ENCODE peak calls at places on chromosomes 11 and 22, in four cellular contexts. P is cardiac fibroblast, H is uterus, G is fibroblast of lung. B is an unnamed sample.

GRCh38 chr22:29695129-29695926 is 24.5 kb upstream of the CABP7 start:
- DNase-seq in H (no peak), G (no peak), P (no peak), B (peak; percentile 82)

GRCh38 chr11:13291361-13291760 is 13.8 kb downstream of the BMAL1 start:
- DNase-seq in P (no peak), H (no peak), G (no peak), B (no peak)

GRCh38 chr11:36425593-36426206 is 84.4 kb downstream of the TRAF6 start:
- DNase-seq in P (peak; percentile 68), H (no peak), G (peak; percentile 23), B (no peak)

GRCh38 chr11:94946812-94947211 is 26.5 kb downstream of the CWC15 start:
- DNase-seq in G (no peak), P (no peak), H (no peak), B (no peak)

GRCh38 chr22:35449829-35450689 is 50.1 kb downstream of the MCM5 start:
- DNase-seq in P (no peak), H (no peak), G (no peak), B (no peak)

GRCh38 chr11:31240340-31240904 is 129.1 kb downstream of the DCDC1 start:
- DNase-seq in P (peak; percentile 55), H (no peak), G (peak; percentile 70), B (peak; percentile 10)

GRCh38 chr22:24807284-24807950 is 1.4 kb downstream of the SGSM1 start:
- DNase-seq in G (peak; percentile 21), H (peak; percentile 22), P (peak; percentile 17), B (peak; percentile 6)

GRCh38 chr22:17087176-17088131 is 2.7 kb downstream of the IL17RA start:
- DNase-seq in G (peak; percentile 81), H (no peak), P (peak; percentile 62), B (no peak)

GRCh38 chr11:1305063-1305495 is 4.4 kb downstream of the TOLLIP start:
- DNase-seq in G (no peak), H (no peak), P (no peak), B (no peak)

GRCh38 chr11:64915366-64915887 is 1.6 kb downstream of the ATG2A start:
- DNase-seq in H (no peak), P (no peak), G (no peak), B (no peak)

GRCh38 chr22:26646158-26646557 is 11.2 kb upstream of the MIAT start:
- DNase-seq in G (no peak), H (no peak), P (peak; percentile 41), B (peak; percentile 41)

GRCh38 chr11:119722281-119722794 is 6.7 kb downstream of the NECTIN1 start:
- DNase-seq in G (no peak), P (no peak), H (no peak), B (no peak)

GRCh38 chr11:111417766-111418435 is 38.8 kb upstream of the POU2AF1 start:
- DNase-seq in H (peak; percentile 73), P (peak; percentile 75), G (peak; percentile 97), B (peak; percentile 66)

GRCh38 chr11:8338138-8338537 is 74.5 kb upstream of the LMO1 start:
- DNase-seq in P (peak; percentile 32), H (no peak), G (peak; percentile 19), B (peak; percentile 58)

GRCh38 chr11:32231909-32232493 is 141.1 kb downstream of the RCN1 start:
- DNase-seq in G (peak; percentile 14), P (peak; percentile 50), H (no peak), B (no peak)

GRCh38 chr11:8768625-8769333 is 86.2 kb downstream of the RPL27A start:
- DNase-seq in G (peak; percentile 74), P (peak; percentile 78), H (peak; percentile 30), B (peak; percentile 79)

GRCh38 chr22:42342426-42343135 is 72.1 kb upstream of the TCF20 start:
- DNase-seq in H (no peak), P (no peak), G (no peak), B (no peak)
- H3K4me3 ChIP-seq in H (no peak overlapping the region), P (no peak overlapping the region), G (no peak overlapping the region), B (peak overlapping the region; percentile 32)

GRCh38 chr22:30754971-30755759 is 60.5 kb downstream of the OSBP2 start:
- DNase-seq in P (peak; percentile 91), H (peak; percentile 50), G (peak; percentile 89), B (peak; percentile 91)
- TF ChIP-seq CTCF in P (peak; percentile 90), H (peak; percentile 41), G (peak; percentile 90), B (peak; percentile 93)

DNA sequence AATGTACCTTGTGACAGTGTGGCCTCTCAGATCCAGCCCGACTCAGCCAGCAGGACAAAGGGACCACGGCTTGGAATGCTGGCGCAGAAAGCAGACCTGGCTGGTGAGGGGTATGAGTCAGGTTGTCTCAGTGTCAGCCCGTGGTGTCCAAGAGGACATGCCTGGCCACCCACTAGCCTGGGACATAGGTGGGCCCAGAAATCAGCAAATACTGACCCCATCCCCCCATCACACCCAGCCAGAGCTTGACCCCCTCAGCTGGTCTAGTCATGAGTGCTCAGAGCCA is 4.5 kb downstream of the BANF1 start:
- DNase-seq in P (no peak), G (no peak), H (no peak), B (no peak)
- H3K4me3 ChIP-seq in P (no peak overlapping the region), G (no peak overlapping the region), H (no peak overlapping the region), B (no peak overlapping the region)

DNA sequence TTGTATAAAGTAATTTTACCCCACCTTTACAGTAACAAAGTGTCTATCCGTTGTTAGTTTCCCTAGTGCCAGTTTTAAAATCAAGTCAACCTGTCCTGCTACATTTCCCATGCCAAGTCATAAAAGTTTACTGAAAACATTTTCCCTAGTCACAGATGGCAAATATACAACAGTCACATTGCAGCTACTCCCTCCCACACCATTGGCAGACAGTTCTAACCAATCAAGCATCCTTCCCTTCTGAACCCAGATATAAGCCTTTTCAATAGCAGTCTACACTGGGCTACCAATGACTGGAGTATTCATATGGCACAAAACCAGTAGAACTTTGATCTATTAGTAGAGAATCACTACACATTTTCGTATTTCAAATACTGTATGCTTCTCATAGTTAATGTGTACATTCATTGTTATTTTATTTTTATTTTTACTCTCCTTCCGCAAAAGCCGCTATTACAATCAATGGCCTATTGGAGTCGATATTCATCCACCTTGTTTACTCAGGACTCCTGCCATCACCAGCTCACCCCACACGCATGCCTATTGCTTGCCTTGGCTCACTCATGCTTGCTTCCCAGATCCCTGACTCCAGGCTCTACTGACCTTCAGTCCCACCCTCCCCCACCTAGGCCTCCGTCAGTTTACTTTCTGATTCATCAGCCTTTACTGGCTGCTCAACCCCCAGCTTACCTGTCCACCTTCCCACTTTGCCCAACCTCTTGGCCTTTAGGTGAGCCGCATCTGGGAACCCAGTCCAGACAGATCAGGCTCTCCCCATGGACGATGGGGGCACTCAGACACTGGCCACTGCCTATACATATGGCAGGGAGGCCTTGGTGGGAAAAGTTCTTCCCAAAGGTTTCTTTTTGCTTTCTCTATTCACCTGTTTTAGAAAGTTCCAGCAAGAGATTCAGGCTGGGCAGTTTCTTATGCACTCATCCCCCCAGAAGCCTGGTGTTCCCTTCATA is 408.4 kb downstream of the SOX6 start:
- DNase-seq in G (no peak), H (no peak), P (no peak), B (no peak)
- TF ChIP-seq CTCF in G (no peak), H (no peak), P (no peak), B (no peak)